ENCODE peak calls at places on chromosomes 4 and X, in seven cellular contexts. One of them, this sample, is unnamed.

GRCh38 chr4:147610666-147611065 is 6.5 kb upstream of the TMEM184C start:
- DNase-seq in IMR-90: no peak
- DNase-seq in H9: no peak
- DNase-seq in mesendoderm: no peak
- DNase-seq in neuronal stem cell: no peak
- DNase-seq in mesenchymal stem cell: no peak
- DNase-seq in H1: no peak
- DNase-seq in this sample: no peak

GRCh38 chrX:4484266-4484665 is 770.8 kb upstream of the PRKX start:
- DNase-seq in IMR-90: no peak
- DNase-seq in H9: peak
- DNase-seq in mesendoderm: peak
- DNase-seq in neuronal stem cell: no peak
- DNase-seq in mesenchymal stem cell: no peak
- DNase-seq in H1: no peak
- DNase-seq in this sample: peak

GRCh38 chr4:163892417-163892816 is 397.9 kb downstream of the TMA16 start:
- DNase-seq in IMR-90: no peak
- DNase-seq in H9: no peak
- DNase-seq in mesendoderm: no peak
- DNase-seq in neuronal stem cell: no peak
- DNase-seq in mesenchymal stem cell: no peak
- DNase-seq in H1: no peak
- DNase-seq in this sample: no peak

GRCh38 chr4:41058426-41058825 is 155.9 kb downstream of the APBB2 start:
- DNase-seq in IMR-90: peak
- DNase-seq in H9: no peak
- DNase-seq in mesendoderm: no peak
- DNase-seq in neuronal stem cell: no peak
- DNase-seq in mesenchymal stem cell: no peak
- DNase-seq in H1: no peak
- DNase-seq in this sample: no peak

GRCh38 chrX:111352424-111352823 is 59.6 kb downstream of the DCX start:
- DNase-seq in IMR-90: no peak
- DNase-seq in H9: no peak
- DNase-seq in mesendoderm: no peak
- DNase-seq in neuronal stem cell: no peak
- DNase-seq in mesenchymal stem cell: peak
- DNase-seq in H1: no peak
- DNase-seq in this sample: no peak

GRCh38 chr4:7156273-7157139 is 35.8 kb upstream of the SORCS2 start:
- DNase-seq in IMR-90: peak
- DNase-seq in H9: peak
- DNase-seq in mesendoderm: peak
- DNase-seq in neuronal stem cell: peak
- DNase-seq in mesenchymal stem cell: peak
- DNase-seq in H1: peak
- DNase-seq in this sample: no peak

GRCh38 chrX:68995780-68996551 is 167.1 kb downstream of the EFNB1 start:
- DNase-seq in IMR-90: peak
- DNase-seq in H9: peak
- DNase-seq in mesendoderm: no peak
- DNase-seq in neuronal stem cell: no peak
- DNase-seq in mesenchymal stem cell: peak
- DNase-seq in H1: peak
- DNase-seq in this sample: no peak

GRCh38 chr4:6470502-6471302 is 1.7 kb downstream of the PPP2R2C start:
- DNase-seq in IMR-90: peak
- DNase-seq in H9: peak
- DNase-seq in mesendoderm: peak
- DNase-seq in neuronal stem cell: no peak
- DNase-seq in mesenchymal stem cell: peak
- DNase-seq in H1: peak
- DNase-seq in this sample: peak

DNA sequence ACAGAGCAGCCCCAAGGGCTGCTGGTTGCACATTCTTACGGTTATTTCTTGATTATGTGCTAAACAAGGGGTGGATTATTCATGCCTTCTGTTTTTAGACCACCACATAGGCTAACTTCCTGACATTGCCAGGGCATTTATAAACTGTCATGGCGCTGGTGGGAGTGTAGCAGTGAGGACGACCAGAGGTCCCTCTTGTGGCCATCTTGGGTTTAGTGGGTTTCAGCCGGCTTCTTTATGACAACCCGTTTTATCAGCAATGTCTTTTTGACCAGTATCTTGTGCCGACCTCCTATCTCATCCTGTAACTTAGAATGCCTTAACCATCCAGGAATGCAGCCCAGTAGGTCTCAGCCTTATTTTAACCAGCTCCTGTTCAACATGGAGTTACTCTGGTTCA is 212.4 kb upstream of the GRID2 start:
- DNase-seq in IMR-90: no peak
- DNase-seq in H9: peak
- DNase-seq in mesendoderm: peak
- DNase-seq in neuronal stem cell: no peak
- DNase-seq in mesenchymal stem cell: no peak
- DNase-seq in H1: peak
- DNase-seq in this sample: peak
- H3K4me2 ChIP-seq in IMR-90: no peak
- H3K4me2 ChIP-seq in H9: no peak
- H3K4me2 ChIP-seq in mesendoderm: no peak
- H3K4me2 ChIP-seq in neuronal stem cell: no peak
- H3K4me2 ChIP-seq in mesenchymal stem cell: no peak
- H3K4me2 ChIP-seq in H1: no peak
- H3K4me2 ChIP-seq in this sample: no peak

DNA sequence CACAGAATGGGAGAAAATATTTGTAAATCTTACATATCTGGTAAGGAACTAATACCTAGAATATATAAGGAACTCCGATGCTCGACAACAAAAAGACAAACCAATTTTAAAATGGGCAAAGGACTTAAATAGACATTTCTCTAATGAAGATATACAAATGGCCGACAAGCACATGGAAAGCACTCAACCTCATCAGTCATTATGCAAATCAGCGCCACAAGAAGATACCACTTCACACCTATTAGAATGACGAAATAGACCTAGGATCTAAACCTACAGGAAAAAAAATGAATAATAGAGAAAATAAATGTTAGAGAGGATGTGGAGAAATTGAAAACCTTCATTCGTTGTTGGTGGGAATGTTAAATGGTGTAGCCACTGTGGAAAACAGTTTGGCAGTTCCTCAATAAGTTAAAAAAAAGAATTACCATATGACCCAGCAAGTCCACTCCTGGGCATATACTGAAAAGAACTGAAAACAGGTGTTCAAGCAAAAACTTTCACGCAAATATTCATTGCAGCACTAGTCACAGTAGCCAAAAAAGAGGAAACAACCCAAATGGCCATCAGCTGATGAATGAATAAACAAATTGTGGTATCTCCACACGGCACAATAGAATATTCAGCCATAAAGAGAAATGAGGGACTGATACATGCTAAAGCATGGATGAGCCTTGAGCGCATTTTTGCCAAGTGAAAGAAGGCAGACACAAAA is 57.3 kb upstream of the WDR19 start:
- DNase-seq in IMR-90: no peak
- DNase-seq in H9: no peak
- DNase-seq in mesendoderm: no peak
- DNase-seq in neuronal stem cell: no peak
- DNase-seq in mesenchymal stem cell: no peak
- DNase-seq in H1: no peak
- DNase-seq in this sample: no peak
- H3K27ac ChIP-seq in IMR-90: no peak
- H3K27ac ChIP-seq in H9: no peak
- H3K27ac ChIP-seq in mesendoderm: no peak
- H3K27ac ChIP-seq in neuronal stem cell: no peak
- H3K27ac ChIP-seq in mesenchymal stem cell: no peak
- H3K27ac ChIP-seq in H1: no peak
- H3K27ac ChIP-seq in this sample: no peak

GRCh38 chr4:88673886-88674285 is 23.7 kb downstream of the NAP1L5 start:
- DNase-seq in IMR-90: no peak
- DNase-seq in H9: no peak
- DNase-seq in mesendoderm: no peak
- DNase-seq in neuronal stem cell: no peak
- DNase-seq in mesenchymal stem cell: no peak
- DNase-seq in H1: no peak
- DNase-seq in this sample: no peak
- H3K4ac ChIP-seq in IMR-90: no peak
- H3K4ac ChIP-seq in H9: no peak
- H3K4ac ChIP-seq in mesendoderm: no peak
- H3K4ac ChIP-seq in neuronal stem cell: no peak
- H3K4ac ChIP-seq in mesenchymal stem cell: no peak
- H3K4ac ChIP-seq in H1: no peak
- H3K4ac ChIP-seq in this sample: no peak

DNA sequence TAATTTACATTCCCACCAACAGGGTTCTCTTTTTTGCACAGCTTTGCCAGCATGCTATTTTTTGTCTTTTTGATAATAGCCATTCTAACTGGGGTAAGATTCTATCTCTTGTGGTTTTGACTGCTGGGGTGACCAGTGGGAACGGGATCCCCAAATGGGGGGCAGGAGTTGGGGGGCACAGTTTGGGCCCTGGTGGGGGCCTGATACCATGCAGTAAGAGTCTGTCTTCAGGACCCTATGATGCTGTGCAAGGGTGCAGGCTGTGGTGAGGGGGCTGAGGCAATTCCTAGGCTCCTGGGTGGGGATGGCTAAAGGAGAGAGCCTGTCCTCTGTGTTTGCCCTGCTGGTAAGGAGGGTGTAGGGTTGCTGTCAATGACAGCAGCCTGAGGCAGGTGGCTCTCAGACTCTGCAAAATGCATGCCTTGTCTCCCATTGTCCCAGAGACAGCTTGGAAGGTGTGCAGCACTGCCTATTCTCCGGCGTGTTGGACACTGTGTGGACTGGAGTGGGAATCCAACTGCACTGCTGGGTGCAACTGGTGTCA is 172.7 kb upstream of the ARHGAP24 start:
- DNase-seq in IMR-90: no peak
- DNase-seq in H9: no peak
- DNase-seq in mesendoderm: no peak
- DNase-seq in neuronal stem cell: no peak
- DNase-seq in mesenchymal stem cell: no peak
- DNase-seq in H1: no peak
- DNase-seq in this sample: no peak
- H3K4me2 ChIP-seq in IMR-90: no peak
- H3K4me2 ChIP-seq in H9: no peak
- H3K4me2 ChIP-seq in mesendoderm: no peak
- H3K4me2 ChIP-seq in neuronal stem cell: no peak
- H3K4me2 ChIP-seq in mesenchymal stem cell: no peak
- H3K4me2 ChIP-seq in H1: peak
- H3K4me2 ChIP-seq in this sample: no peak